ENCODE peak calls at places on chromosomes 1 and 21, in seven cellular contexts. Y is foreskin fibroblast, M is endothelial cell, K is astrocyte of the spinal cord, H is HFFc6, S is MCF 10A, E is GM12865. J is an unnamed sample.

GRCh38 chr1:109864063-109864822 is 46.4 kb upstream of the CSF1 start:
- DNase-seq in Y (no peak), M (no peak), K (peak; percentile 82), H (peak; percentile 38), S (no peak), E (no peak), J (no peak)

GRCh38 chr1:932776-933602 is 9.3 kb downstream of the SAMD11 start:
- DNase-seq in Y (no peak), M (no peak), K (no peak), H (no peak), S (no peak), E (no peak), J (no peak)

GRCh38 chr1:206566976-206567375 is 45.3 kb downstream of the EIF2D start:
- DNase-seq in Y (no peak), M (no peak), K (no peak), H (no peak), S (no peak), E (no peak), J (no peak)

GRCh38 chr1:109714661-109715372 is 2.8 kb downstream of the GSTM5 start:
- DNase-seq in Y (no peak), M (no peak), K (no peak), H (no peak), S (no peak), E (no peak), J (no peak)

GRCh38 chr1:171160611-171161354 is 24.3 kb upstream of the FMO2 start:
- DNase-seq in Y (no peak), M (no peak), K (no peak), H (no peak), S (no peak), E (no peak), J (no peak)

GRCh38 chr1:29784276-29785136 is 548.2 kb downstream of the PTPRU start:
- DNase-seq in Y (no peak), M (no peak), K (no peak), H (no peak), S (no peak), E (no peak), J (no peak)

GRCh38 chr1:27504588-27505419 is 14.8 kb upstream of the WASF2 start:
- DNase-seq in Y (no peak), M (peak; percentile 29), K (peak; percentile 69), H (no peak), S (no peak), E (no peak), J (no peak)

GRCh38 chr21:40846566-40847411 is at the start of gene DSCAM:
- DNase-seq in Y (no peak), M (peak; percentile 24), K (no peak), H (no peak), S (no peak), E (no peak), J (peak; percentile 13)

GRCh38 chr1:27575861-27576331 is 28.0 kb downstream of the AHDC1 start:
- DNase-seq in Y (no peak), M (peak; percentile 59), K (no peak), H (no peak), S (peak; percentile 49), E (peak; percentile 38), J (peak; percentile 60)

GRCh38 chr1:171055966-171056643 is 34.6 kb upstream of the FMO3 start:
- DNase-seq in Y (peak; percentile 4), M (no peak), K (no peak), H (no peak), S (peak; percentile 23), E (no peak), J (no peak)

GRCh38 chr1:87203890-87204289 is 124.8 kb upstream of the LMO4 start:
- DNase-seq in Y (peak; percentile 42), M (no peak), K (peak; percentile 60), H (peak; percentile 50), S (no peak), E (no peak), J (no peak)

GRCh38 chr1:9615316-9616063 is 26.8 kb downstream of the TMEM201 start:
- DNase-seq in Y (peak; percentile 34), M (peak; percentile 69), K (peak; percentile 22), H (peak; percentile 28), S (peak; percentile 60), E (peak; percentile 72), J (peak; percentile 53)

GRCh38 chr1:204819495-204819894 is 51.2 kb upstream of the NFASC start:
- DNase-seq in Y (no peak), M (no peak), K (no peak), H (no peak), S (no peak), E (no peak), J (no peak)

GRCh38 chr21:43801006-43801783 is 11.8 kb downstream of the RRP1 start:
- DNase-seq in Y (no peak), M (no peak), K (no peak), H (no peak), S (no peak), E (no peak), J (no peak)

GRCh38 chr1:20233866-20234265 is 47.5 kb upstream of the PLA2G2C start:
- DNase-seq in Y (no peak), M (no peak), K (no peak), H (no peak), S (no peak), E (no peak), J (no peak)

GRCh38 chr1:16981269-16981849 is 939 bp upstream of the MFAP2 start:
- DNase-seq in Y (peak; percentile 88), M (no peak), K (peak; percentile 87), H (peak; percentile 95), S (peak; percentile 70), E (no peak), J (peak; percentile 72)

GRCh38 chr1:115753830-115754229 is 14.7 kb downstream of the CASQ2 start:
- DNase-seq in Y (no peak), M (no peak), K (no peak), H (no peak), S (no peak), E (no peak), J (no peak)

GRCh38 chr1:226436855-226437491 is 29.1 kb upstream of the PARP1 start:
- DNase-seq in Y (no peak), M (no peak), K (no peak), H (no peak), S (peak; percentile 89), E (peak; percentile 25), J (no peak)

GRCh38 chr1:158999301-159000069 is 10.2 kb upstream of the IFI16 start:
- DNase-seq in Y (peak; percentile 96), M (peak; percentile 70), K (peak; percentile 95), H (peak; percentile 76), S (peak; percentile 97), E (no peak), J (peak; percentile 26)

GRCh38 chr1:239429163-239429562 is 42.8 kb downstream of the CHRM3 start:
- DNase-seq in Y (no peak), M (no peak), K (no peak), H (no peak), S (no peak), E (no peak), J (no peak)

GRCh38 chr1:17167783-17168479 is 37.0 kb upstream of the PADI1 start:
- DNase-seq in Y (peak; percentile 89), M (no peak), K (peak; percentile 90), H (peak; percentile 94), S (peak; percentile 74), E (no peak), J (peak; percentile 36)

GRCh38 chr1:99558539-99558938 is 87.4 kb upstream of the PALMD start:
- DNase-seq in Y (peak; percentile 67), M (no peak), K (peak; percentile 42), H (peak; percentile 39), S (no peak), E (no peak), J (no peak)

GRCh38 chr1:33378976-33379375 is 51.9 kb downstream of the PHC2 start:
- DNase-seq in Y (no peak), M (no peak), K (no peak), H (no peak), S (no peak), E (no peak), J (no peak)
- TF ChIP-seq CTCF in Y (no peak), M (no peak), K (peak; percentile 16), H (no peak), S (no peak), E (no peak), J (no peak)

DNA sequence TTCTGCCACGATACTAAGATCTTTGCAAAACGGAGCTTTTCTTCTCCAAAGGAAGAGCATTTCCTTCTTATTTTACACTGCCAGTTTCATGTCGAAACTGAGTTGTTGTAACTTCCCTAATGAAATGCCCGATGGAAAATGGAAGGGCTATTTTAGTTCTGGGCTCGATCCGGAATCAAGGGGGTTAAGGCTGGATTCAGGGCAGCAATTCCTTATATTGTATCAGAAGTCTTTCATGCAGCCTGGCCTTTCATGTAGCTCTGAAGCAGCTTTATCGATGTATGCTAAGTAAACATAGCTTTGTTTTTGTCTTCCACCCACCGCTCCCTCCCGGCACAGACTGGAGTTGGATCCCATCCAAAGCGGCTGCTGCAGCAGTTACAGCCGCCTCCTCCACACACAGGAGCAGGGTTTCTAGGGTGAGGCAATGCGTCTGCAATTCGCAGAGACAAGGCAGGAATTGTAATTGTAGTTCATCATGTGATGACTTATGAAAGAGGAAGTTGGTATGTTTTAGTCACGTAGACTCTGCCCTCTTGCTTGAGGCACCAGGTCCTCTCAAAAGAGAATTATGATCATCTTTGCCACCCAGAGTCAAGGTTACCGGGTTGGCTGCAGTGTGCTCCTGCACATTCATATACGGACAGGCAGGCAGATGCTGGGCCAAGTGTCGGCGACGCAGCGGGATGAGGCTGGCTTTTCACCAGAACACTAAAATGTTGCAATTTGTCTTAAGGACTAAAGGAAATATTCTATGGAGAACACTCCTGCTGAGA is 2.6 kb upstream of the IRF2BP2 start:
- DNase-seq in Y (peak; percentile 99), M (no peak), K (peak; percentile 99), H (peak; percentile 98), S (peak; percentile 100), E (peak; percentile 86), J (peak; percentile 93)
- TF ChIP-seq CTCF in Y (no peak), M (no peak), K (no peak), H (no peak), S (no peak), E (no peak), J (no peak)

DNA sequence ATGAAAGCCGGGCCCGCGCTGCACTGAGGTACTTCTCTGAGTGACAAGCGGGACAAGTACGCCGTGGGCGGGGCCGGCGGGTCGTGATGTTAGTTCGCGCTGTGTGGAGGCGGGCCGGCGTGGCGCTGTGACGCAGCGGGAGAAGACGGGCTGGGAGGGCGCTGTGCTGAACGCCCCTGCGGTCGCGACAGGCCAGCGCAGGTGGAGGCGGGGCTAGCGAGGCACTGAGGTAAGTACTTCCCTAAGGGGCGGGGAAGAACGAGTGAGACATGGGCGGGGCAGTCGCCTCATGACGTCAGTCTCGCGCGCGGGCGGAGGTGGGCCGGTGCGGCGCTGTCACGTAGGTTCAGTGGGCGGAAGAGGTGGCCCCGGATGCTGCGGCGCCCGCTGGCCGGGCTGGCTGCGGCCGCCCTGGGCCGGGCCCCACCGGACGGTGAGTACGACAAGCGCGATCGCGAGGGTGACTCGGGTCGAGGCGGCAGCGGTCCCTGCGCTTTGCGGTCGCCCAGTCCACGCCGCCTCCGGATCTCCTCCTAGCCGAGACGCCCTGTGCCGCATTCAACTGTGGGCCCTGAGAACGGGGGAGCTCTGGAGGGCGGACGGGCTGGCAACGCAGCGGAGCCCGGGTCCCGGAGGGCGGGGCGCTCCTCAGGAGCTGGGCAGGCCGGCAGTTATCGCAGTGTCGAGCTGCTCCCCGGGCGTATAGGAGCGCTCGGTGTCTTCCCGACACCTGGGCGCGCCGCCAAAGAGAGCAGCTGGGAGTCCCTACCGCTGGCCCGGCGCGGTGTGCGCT is at the start of gene GUK1:
- DNase-seq in Y (peak; percentile 100), M (peak; percentile 99), K (peak; percentile 100), H (peak; percentile 100), S (peak; percentile 100), E (peak; percentile 100), J (peak; percentile 96)
- TF ChIP-seq CTCF in Y (peak; percentile 1), M (no peak), K (no peak), H (peak; percentile 72), S (peak; percentile 32), E (peak; percentile 11), J (no peak)

GRCh38 chr1:94801919-94802546 is 18.1 kb upstream of the SLC44A3 start:
- DNase-seq in Y (peak; percentile 83), M (no peak), K (peak; percentile 87), H (peak; percentile 86), S (peak; percentile 86), E (peak; percentile 32), J (peak; percentile 71)
- TF ChIP-seq CTCF in Y (peak; percentile 25), M (no peak), K (peak; percentile 56), H (peak; percentile 78), S (peak; percentile 67), E (no peak), J (peak; percentile 64)